ENCODE peak calls at places on chromosome 5, in four cellular contexts. G is stimulated activated effector memory CD8-positive, alpha-beta T cell treated with anti-CD3 and anti-CD28 coated beads, Interleukin-12 subunit alpha, Interleukin-12 subunit beta, amount 100 ng/mL, for 72 hours; M is astrocyte of the hippocampus; C is activated CD4-positive, alpha-beta T cell treated with anti-CD3 and anti-CD28 coated beads, Interleukin-2, amount 50 U/mL, for 48 hours. K is an unnamed sample.

GRCh38 chr5:79074641-79075040 is 5.1 kb downstream of the BHMT2 start:
- DNase-seq in G (no peak), M (no peak), C (no peak), K (no peak)

GRCh38 chr5:173498286-173498685 is 118.2 kb downstream of the BOD1 start:
- DNase-seq in G (no peak), M (peak), C (no peak), K (no peak)

GRCh38 chr5:81717221-81717620 is 33.7 kb downstream of the SSBP2 start:
- DNase-seq in G (no peak), M (no peak), C (no peak), K (no peak)

GRCh38 chr5:89313044-89313443 is 430.1 kb upstream of the MEF2C start:
- DNase-seq in G (no peak), M (peak), C (no peak), K (no peak)

GRCh38 chr5:167585184-167585583 is 706.3 kb upstream of the WWC1 start:
- DNase-seq in G (no peak), M (no peak), C (no peak), K (no peak)

GRCh38 chr5:31407921-31408714 is 123.8 kb downstream of the DROSHA start:
- DNase-seq in G (no peak), M (peak), C (no peak), K (no peak)

GRCh38 chr5:170368593-170368992 is 20.6 kb downstream of the KCNMB1 start:
- DNase-seq in G (no peak), M (no peak), C (no peak), K (no peak)

GRCh38 chr5:109868737-109869136 is 179.0 kb downstream of the MAN2A1 start:
- DNase-seq in G (no peak), M (peak), C (no peak), K (no peak)

GRCh38 chr5:173786296-173787187 is 101.6 kb upstream of the CPEB4 start:
- DNase-seq in G (no peak), M (no peak), C (no peak), K (no peak)

GRCh38 chr5:68161156-68161555 is 54.4 kb upstream of the PIK3R1 start:
- DNase-seq in G (no peak), M (no peak), C (no peak), K (no peak)

GRCh38 chr5:35367534-35367933 is 137.2 kb upstream of the PRLR start:
- DNase-seq in G (no peak), M (peak), C (no peak), K (no peak)

GRCh38 chr5:142320427-142320732 is 4.4 kb downstream of the SPRY4 start:
- DNase-seq in G (no peak), M (peak), C (no peak), K (no peak)

K was measured in activated B cell treated with CpG ODN at 0.5 μM for 24 hours.